ENCODE peak calls at places on chromosome 22, in seven cellular contexts. One of them, this sample, is unnamed.

GRCh38 chr22:19663821-19664325 is 50.4 kb upstream of the SEPTIN5 start:
- DNase-seq in A549: no peak
- DNase-seq in GM10248: peak
- DNase-seq in progenitor cell of endocrine pancreas: no peak
- DNase-seq in ovary: no peak
- DNase-seq in AG09309: no peak
- DNase-seq in SK-N-SH: peak
- DNase-seq in this sample: no peak

GRCh38 chr22:33931406-33931805 is 11.1 kb upstream of the LARGE1 start:
- DNase-seq in A549: no peak
- DNase-seq in GM10248: no peak
- DNase-seq in progenitor cell of endocrine pancreas: no peak
- DNase-seq in ovary: no peak
- DNase-seq in AG09309: no peak
- DNase-seq in SK-N-SH: no peak
- DNase-seq in this sample: no peak

GRCh38 chr22:36249160-36249559 is 3.8 kb upstream of the APOL1 start:
- DNase-seq in A549: no peak
- DNase-seq in GM10248: no peak
- DNase-seq in progenitor cell of endocrine pancreas: no peak
- DNase-seq in ovary: no peak
- DNase-seq in AG09309: no peak
- DNase-seq in SK-N-SH: no peak
- DNase-seq in this sample: no peak

GRCh38 chr22:41976070-41976901 is 7.0 kb downstream of the SEPTIN3 start:
- DNase-seq in A549: no peak
- DNase-seq in GM10248: peak
- DNase-seq in progenitor cell of endocrine pancreas: peak
- DNase-seq in ovary: no peak
- DNase-seq in AG09309: no peak
- DNase-seq in SK-N-SH: peak
- DNase-seq in this sample: no peak

GRCh38 chr22:39567135-39567946 is 3.2 kb upstream of the CACNA1I start:
- DNase-seq in A549: no peak
- DNase-seq in GM10248: no peak
- DNase-seq in progenitor cell of endocrine pancreas: no peak
- DNase-seq in ovary: no peak
- DNase-seq in AG09309: no peak
- DNase-seq in SK-N-SH: no peak
- DNase-seq in this sample: no peak

GRCh38 chr22:41822289-41823057 is 10.4 kb upstream of the SREBF2 start:
- DNase-seq in A549: peak
- DNase-seq in GM10248: peak
- DNase-seq in progenitor cell of endocrine pancreas: no peak
- DNase-seq in ovary: no peak
- DNase-seq in AG09309: peak
- DNase-seq in SK-N-SH: peak
- DNase-seq in this sample: peak

GRCh38 chr22:29073618-29074275 is 912 bp downstream of the KREMEN1 start:
- DNase-seq in A549: no peak
- DNase-seq in GM10248: no peak
- DNase-seq in progenitor cell of endocrine pancreas: peak
- DNase-seq in ovary: peak
- DNase-seq in AG09309: no peak
- DNase-seq in SK-N-SH: no peak
- DNase-seq in this sample: no peak

GRCh38 chr22:31917227-31917921 is 27.0 kb upstream of the YWHAH start:
- DNase-seq in A549: no peak
- DNase-seq in GM10248: peak
- DNase-seq in progenitor cell of endocrine pancreas: no peak
- DNase-seq in ovary: no peak
- DNase-seq in AG09309: no peak
- DNase-seq in SK-N-SH: no peak
- DNase-seq in this sample: no peak

GRCh38 chr22:46509416-46510089 is 27.9 kb downstream of the CELSR1 start:
- DNase-seq in A549: no peak
- DNase-seq in GM10248: no peak
- DNase-seq in progenitor cell of endocrine pancreas: no peak
- DNase-seq in ovary: no peak
- DNase-seq in AG09309: no peak
- DNase-seq in SK-N-SH: no peak
- DNase-seq in this sample: no peak

GRCh38 chr22:36299295-36299694 is 46.4 kb downstream of the APOL1 start:
- DNase-seq in A549: no peak
- DNase-seq in GM10248: no peak
- DNase-seq in progenitor cell of endocrine pancreas: no peak
- DNase-seq in ovary: no peak
- DNase-seq in AG09309: no peak
- DNase-seq in SK-N-SH: no peak
- DNase-seq in this sample: no peak

GRCh38 chr22:23997092-23997491 is 8.2 kb downstream of the GSTT4 start:
- DNase-seq in A549: no peak
- DNase-seq in GM10248: no peak
- DNase-seq in progenitor cell of endocrine pancreas: no peak
- DNase-seq in ovary: no peak
- DNase-seq in AG09309: no peak
- DNase-seq in SK-N-SH: no peak
- DNase-seq in this sample: no peak

GRCh38 chr22:46390652-46391301 is 55.3 kb downstream of the TRMU start:
- DNase-seq in A549: no peak
- DNase-seq in GM10248: no peak
- DNase-seq in progenitor cell of endocrine pancreas: no peak
- DNase-seq in ovary: peak
- DNase-seq in AG09309: peak
- DNase-seq in SK-N-SH: peak
- DNase-seq in this sample: peak

GRCh38 chr22:33271390-33272161 is 213.4 kb upstream of the SYN3 start:
- DNase-seq in A549: no peak
- DNase-seq in GM10248: peak
- DNase-seq in progenitor cell of endocrine pancreas: no peak
- DNase-seq in ovary: peak
- DNase-seq in AG09309: no peak
- DNase-seq in SK-N-SH: no peak
- DNase-seq in this sample: no peak

GRCh38 chr22:35978889-35979288 is 49.7 kb downstream of the RBFOX2 start:
- DNase-seq in A549: no peak
- DNase-seq in GM10248: no peak
- DNase-seq in progenitor cell of endocrine pancreas: no peak
- DNase-seq in ovary: no peak
- DNase-seq in AG09309: no peak
- DNase-seq in SK-N-SH: no peak
- DNase-seq in this sample: no peak

GRCh38 chr22:47071812-47072641 is 309.6 kb downstream of the TBC1D22A start:
- DNase-seq in A549: no peak
- DNase-seq in GM10248: no peak
- DNase-seq in progenitor cell of endocrine pancreas: no peak
- DNase-seq in ovary: no peak
- DNase-seq in AG09309: no peak
- DNase-seq in SK-N-SH: no peak
- DNase-seq in this sample: no peak

GRCh38 chr22:24039046-24039445 is 27.9 kb downstream of the CABIN1 start:
- DNase-seq in A549: no peak
- DNase-seq in GM10248: no peak
- DNase-seq in progenitor cell of endocrine pancreas: no peak
- DNase-seq in ovary: no peak
- DNase-seq in AG09309: no peak
- DNase-seq in SK-N-SH: no peak
- DNase-seq in this sample: no peak

GRCh38 chr22:27454807-27455450 is 346.6 kb downstream of the MN1 start:
- DNase-seq in A549: no peak
- DNase-seq in GM10248: no peak
- DNase-seq in progenitor cell of endocrine pancreas: no peak
- DNase-seq in ovary: no peak
- DNase-seq in AG09309: no peak
- DNase-seq in SK-N-SH: no peak
- DNase-seq in this sample: no peak

GRCh38 chr22:32534252-32535215 is 59.9 kb downstream of the FBXO7 start:
- DNase-seq in A549: no peak
- DNase-seq in GM10248: no peak
- DNase-seq in progenitor cell of endocrine pancreas: no peak
- DNase-seq in ovary: no peak
- DNase-seq in AG09309: no peak
- DNase-seq in SK-N-SH: no peak
- DNase-seq in this sample: no peak

GRCh38 chr22:19291218-19291579 is 320 bp downstream of the CLTCL1 start:
- DNase-seq in A549: no peak
- DNase-seq in GM10248: peak
- DNase-seq in progenitor cell of endocrine pancreas: peak
- DNase-seq in ovary: peak
- DNase-seq in AG09309: no peak
- DNase-seq in SK-N-SH: peak
- DNase-seq in this sample: peak

GRCh38 chr22:36101756-36102155 is 58.8 kb downstream of the APOL3 start:
- DNase-seq in A549: no peak
- DNase-seq in GM10248: no peak
- DNase-seq in progenitor cell of endocrine pancreas: no peak
- DNase-seq in ovary: no peak
- DNase-seq in AG09309: no peak
- DNase-seq in SK-N-SH: no peak
- DNase-seq in this sample: no peak

GRCh38 chr22:39114157-39114511 is 17.1 kb downstream of the APOBEC3H start:
- DNase-seq in A549: no peak
- DNase-seq in GM10248: no peak
- DNase-seq in progenitor cell of endocrine pancreas: no peak
- DNase-seq in ovary: no peak
- DNase-seq in AG09309: no peak
- DNase-seq in SK-N-SH: no peak
- DNase-seq in this sample: no peak

GRCh38 chr22:46586531-46587011 is 33.6 kb upstream of the GRAMD4 start:
- DNase-seq in A549: no peak
- DNase-seq in GM10248: no peak
- DNase-seq in progenitor cell of endocrine pancreas: no peak
- DNase-seq in ovary: no peak
- DNase-seq in AG09309: no peak
- DNase-seq in SK-N-SH: no peak
- DNase-seq in this sample: peak

GRCh38 chr22:39110631-39111561 is 13.9 kb downstream of the APOBEC3H start:
- DNase-seq in A549: no peak
- DNase-seq in GM10248: peak
- DNase-seq in progenitor cell of endocrine pancreas: no peak
- DNase-seq in ovary: no peak
- DNase-seq in AG09309: no peak
- DNase-seq in SK-N-SH: peak
- DNase-seq in this sample: no peak

GRCh38 chr22:32245042-32245441 is 10.1 kb downstream of the SLC5A4 start:
- DNase-seq in A549: peak
- DNase-seq in GM10248: no peak
- DNase-seq in progenitor cell of endocrine pancreas: no peak
- DNase-seq in ovary: no peak
- DNase-seq in AG09309: no peak
- DNase-seq in SK-N-SH: no peak
- DNase-seq in this sample: no peak

GRCh38 chr22:39808087-39808486 is 85.5 kb downstream of the ENTHD1 start:
- DNase-seq in A549: peak
- DNase-seq in GM10248: no peak
- DNase-seq in progenitor cell of endocrine pancreas: no peak
- DNase-seq in ovary: no peak
- DNase-seq in AG09309: no peak
- DNase-seq in SK-N-SH: peak
- DNase-seq in this sample: no peak

GRCh38 chr22:27796118-27796517 is 5.4 kb downstream of the MN1 start:
- DNase-seq in A549: no peak
- DNase-seq in GM10248: no peak
- DNase-seq in progenitor cell of endocrine pancreas: no peak
- DNase-seq in ovary: no peak
- DNase-seq in AG09309: no peak
- DNase-seq in SK-N-SH: no peak
- DNase-seq in this sample: no peak

GRCh38 chr22:30649430-30650007 is 13.9 kb downstream of the SLC35E4 start:
- DNase-seq in A549: no peak
- DNase-seq in GM10248: peak
- DNase-seq in progenitor cell of endocrine pancreas: no peak
- DNase-seq in ovary: no peak
- DNase-seq in AG09309: no peak
- DNase-seq in SK-N-SH: no peak
- DNase-seq in this sample: no peak
- TF ChIP-seq CTCF in A549: no peak
- TF ChIP-seq CTCF in GM10248: no peak
- TF ChIP-seq CTCF in progenitor cell of endocrine pancreas: no peak
- TF ChIP-seq CTCF in ovary: no peak
- TF ChIP-seq CTCF in AG09309: no peak
- TF ChIP-seq CTCF in SK-N-SH: peak
- TF ChIP-seq CTCF in this sample: peak

GRCh38 chr22:25880524-25880923 is 138.5 kb downstream of the MYO18B start:
- DNase-seq in A549: no peak
- DNase-seq in GM10248: no peak
- DNase-seq in progenitor cell of endocrine pancreas: no peak
- DNase-seq in ovary: no peak
- DNase-seq in AG09309: no peak
- DNase-seq in SK-N-SH: no peak
- DNase-seq in this sample: no peak
- TF ChIP-seq CTCF in A549: no peak
- TF ChIP-seq CTCF in GM10248: peak
- TF ChIP-seq CTCF in progenitor cell of endocrine pancreas: no peak
- TF ChIP-seq CTCF in ovary: no peak
- TF ChIP-seq CTCF in AG09309: no peak
- TF ChIP-seq CTCF in SK-N-SH: no peak
- TF ChIP-seq CTCF in this sample: no peak

DNA sequence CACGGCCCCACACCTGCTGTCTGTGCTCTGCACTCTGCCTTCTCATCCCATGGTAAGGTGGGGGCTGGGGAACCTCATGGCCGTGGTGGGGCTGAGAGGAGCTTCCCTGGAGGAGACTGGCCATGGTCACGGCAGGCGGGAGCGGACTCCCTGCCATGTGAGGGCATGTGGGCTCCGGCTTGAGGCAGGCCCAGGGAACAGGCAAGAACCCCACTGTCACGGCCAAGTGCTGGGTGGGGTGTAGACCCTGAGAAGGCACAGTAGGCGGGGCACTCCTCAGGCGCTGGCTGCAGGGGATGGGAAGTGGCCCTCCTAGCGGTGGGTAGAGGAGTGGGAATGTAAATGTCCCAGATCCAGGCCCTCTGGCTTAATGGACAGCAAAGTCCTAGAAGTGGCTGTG is 1262.7 kb downstream of the BRD1 start:
- DNase-seq in A549: no peak
- DNase-seq in GM10248: no peak
- DNase-seq in progenitor cell of endocrine pancreas: no peak
- DNase-seq in ovary: no peak
- DNase-seq in AG09309: no peak
- DNase-seq in SK-N-SH: no peak
- DNase-seq in this sample: no peak
- TF ChIP-seq CTCF in A549: no peak
- TF ChIP-seq CTCF in GM10248: no peak
- TF ChIP-seq CTCF in progenitor cell of endocrine pancreas: no peak
- TF ChIP-seq CTCF in ovary: no peak
- TF ChIP-seq CTCF in AG09309: no peak
- TF ChIP-seq CTCF in SK-N-SH: no peak
- TF ChIP-seq CTCF in this sample: no peak

GRCh38 chr22:49087163-49087562 is 740.5 kb downstream of the BRD1 start:
- DNase-seq in A549: no peak
- DNase-seq in GM10248: no peak
- DNase-seq in progenitor cell of endocrine pancreas: no peak
- DNase-seq in ovary: no peak
- DNase-seq in AG09309: no peak
- DNase-seq in SK-N-SH: no peak
- DNase-seq in this sample: peak
- TF ChIP-seq CTCF in A549: no peak
- TF ChIP-seq CTCF in GM10248: no peak
- TF ChIP-seq CTCF in progenitor cell of endocrine pancreas: no peak
- TF ChIP-seq CTCF in ovary: no peak
- TF ChIP-seq CTCF in AG09309: no peak
- TF ChIP-seq CTCF in SK-N-SH: no peak
- TF ChIP-seq CTCF in this sample: no peak

This sample was measured in chondrocyte.